ENCODE peak calls at places on chromosomes 7 and 10, in four cellular contexts. One of them, this sample, is unnamed.

GRCh38 chr10:129078322-129078721 is 388.7 kb upstream of the MGMT start:
- DNase-seq in right lobe of liver: no peak
- DNase-seq in endothelial cell of umbilical vein: no peak
- DNase-seq in breast epithelium: peak
- DNase-seq in this sample: no peak

GRCh38 chr7:69932034-69932628 is 333.9 kb downstream of the AUTS2 start:
- DNase-seq in right lobe of liver: no peak
- DNase-seq in endothelial cell of umbilical vein: no peak
- DNase-seq in breast epithelium: no peak
- DNase-seq in this sample: no peak

GRCh38 chr7:92417913-92418312 is 29.4 kb upstream of the GATAD1 start:
- DNase-seq in right lobe of liver: no peak
- DNase-seq in breast epithelium: no peak
- DNase-seq in endothelial cell of umbilical vein: no peak
- DNase-seq in this sample: no peak

GRCh38 chr7:64892116-64892515 is 11.0 kb upstream of the ZNF273 start:
- DNase-seq in breast epithelium: no peak
- DNase-seq in endothelial cell of umbilical vein: no peak
- DNase-seq in right lobe of liver: no peak
- DNase-seq in this sample: no peak

GRCh38 chr7:831596-832291 is 532 bp upstream of the SUN1 start:
- DNase-seq in endothelial cell of umbilical vein: peak
- DNase-seq in right lobe of liver: no peak
- DNase-seq in breast epithelium: no peak
- DNase-seq in this sample: peak

GRCh38 chr7:35424869-35425495 is 171.1 kb upstream of the TBX20 start:
- DNase-seq in right lobe of liver: peak
- DNase-seq in breast epithelium: no peak
- DNase-seq in endothelial cell of umbilical vein: peak
- DNase-seq in this sample: peak

GRCh38 chr10:130171196-130171595 is 35.0 kb downstream of the GLRX3 start:
- DNase-seq in breast epithelium: no peak
- DNase-seq in endothelial cell of umbilical vein: no peak
- DNase-seq in right lobe of liver: no peak
- DNase-seq in this sample: no peak

GRCh38 chr7:66183700-66184099 is 21.4 kb upstream of the TPST1 start:
- DNase-seq in endothelial cell of umbilical vein: no peak
- DNase-seq in right lobe of liver: no peak
- DNase-seq in breast epithelium: no peak
- DNase-seq in this sample: no peak

GRCh38 chr7:45186261-45186813 is 28.7 kb downstream of the RAMP3 start:
- DNase-seq in endothelial cell of umbilical vein: no peak
- DNase-seq in breast epithelium: no peak
- DNase-seq in right lobe of liver: no peak
- DNase-seq in this sample: no peak

GRCh38 chr7:27163776-27164380 is 1.5 kb downstream of the HOXA9 start:
- DNase-seq in right lobe of liver: no peak
- DNase-seq in breast epithelium: no peak
- DNase-seq in endothelial cell of umbilical vein: no peak
- DNase-seq in this sample: no peak

GRCh38 chr10:15123749-15124184 is 26.6 kb downstream of the RPP38 start:
- DNase-seq in endothelial cell of umbilical vein: peak
- DNase-seq in right lobe of liver: no peak
- DNase-seq in breast epithelium: no peak
- DNase-seq in this sample: no peak

GRCh38 chr10:90963331-90963730 is 42.4 kb upstream of the ANKRD1 start:
- DNase-seq in breast epithelium: no peak
- DNase-seq in endothelial cell of umbilical vein: no peak
- DNase-seq in right lobe of liver: no peak
- DNase-seq in this sample: no peak

GRCh38 chr10:86066696-86067095 is 299.9 kb downstream of the GRID1 start:
- DNase-seq in endothelial cell of umbilical vein: no peak
- DNase-seq in right lobe of liver: no peak
- DNase-seq in breast epithelium: no peak
- DNase-seq in this sample: no peak

GRCh38 chr7:82481499-82482097 is 38.0 kb upstream of the CACNA2D1 start:
- DNase-seq in breast epithelium: no peak
- DNase-seq in endothelial cell of umbilical vein: peak
- DNase-seq in right lobe of liver: no peak
- DNase-seq in this sample: no peak

GRCh38 chr10:85650791-85651506 is 715.6 kb downstream of the GRID1 start:
- DNase-seq in breast epithelium: no peak
- DNase-seq in right lobe of liver: no peak
- DNase-seq in endothelial cell of umbilical vein: no peak
- DNase-seq in this sample: no peak

GRCh38 chr7:97026705-97027426 is 2.2 kb upstream of the DLX5 start:
- DNase-seq in right lobe of liver: no peak
- DNase-seq in breast epithelium: no peak
- DNase-seq in endothelial cell of umbilical vein: no peak
- DNase-seq in this sample: no peak

GRCh38 chr7:115724400-115725056 is 306.0 kb downstream of the TFEC start:
- DNase-seq in endothelial cell of umbilical vein: peak
- DNase-seq in breast epithelium: no peak
- DNase-seq in right lobe of liver: no peak
- DNase-seq in this sample: no peak

GRCh38 chr10:58956926-58957325 is 219.5 kb upstream of the PHYHIPL start:
- DNase-seq in breast epithelium: no peak
- DNase-seq in right lobe of liver: no peak
- DNase-seq in endothelial cell of umbilical vein: no peak
- DNase-seq in this sample: no peak

GRCh38 chr10:28714401-28715053 is 37.2 kb downstream of the BAMBI start:
- DNase-seq in right lobe of liver: no peak
- DNase-seq in endothelial cell of umbilical vein: no peak
- DNase-seq in breast epithelium: no peak
- DNase-seq in this sample: no peak

GRCh38 chr7:22156205-22156604 is 200.7 kb downstream of the RAPGEF5 start:
- DNase-seq in breast epithelium: no peak
- DNase-seq in right lobe of liver: no peak
- DNase-seq in endothelial cell of umbilical vein: peak
- DNase-seq in this sample: no peak

GRCh38 chr7:92421676-92422435 is 25.4 kb upstream of the GATAD1 start:
- DNase-seq in right lobe of liver: no peak
- DNase-seq in breast epithelium: no peak
- DNase-seq in endothelial cell of umbilical vein: no peak
- DNase-seq in this sample: no peak

GRCh38 chr7:102973096-102973802 is 60.4 kb downstream of the LRRC17 start:
- DNase-seq in endothelial cell of umbilical vein: peak
- DNase-seq in breast epithelium: no peak
- DNase-seq in right lobe of liver: no peak
- DNase-seq in this sample: no peak

GRCh38 chr10:95447733-95448132 is 113.4 kb downstream of the SORBS1 start:
- DNase-seq in right lobe of liver: no peak
- DNase-seq in breast epithelium: no peak
- DNase-seq in endothelial cell of umbilical vein: peak
- DNase-seq in this sample: no peak

GRCh38 chr7:47461161-47461560 is 120.8 kb downstream of the TNS3 start:
- DNase-seq in endothelial cell of umbilical vein: no peak
- DNase-seq in breast epithelium: no peak
- DNase-seq in right lobe of liver: no peak
- DNase-seq in this sample: no peak

GRCh38 chr10:70656489-70656888 is 15.8 kb upstream of the ADAMTS14 start:
- DNase-seq in endothelial cell of umbilical vein: peak
- DNase-seq in breast epithelium: no peak
- DNase-seq in right lobe of liver: no peak
- DNase-seq in this sample: peak

GRCh38 chr10:48606530-48607355 is 1.9 kb upstream of the ARHGAP22 start:
- DNase-seq in right lobe of liver: no peak
- DNase-seq in endothelial cell of umbilical vein: peak
- DNase-seq in breast epithelium: no peak
- DNase-seq in this sample: no peak

GRCh38 chr7:65972976-65973375 is 9.0 kb downstream of the GUSB start:
- DNase-seq in breast epithelium: no peak
- DNase-seq in endothelial cell of umbilical vein: no peak
- DNase-seq in right lobe of liver: no peak
- DNase-seq in this sample: no peak

GRCh38 chr10:3959370-3960266 is 174.6 kb upstream of the KLF6 start:
- DNase-seq in breast epithelium: no peak
- DNase-seq in endothelial cell of umbilical vein: no peak
- DNase-seq in right lobe of liver: no peak
- DNase-seq in this sample: no peak

GRCh38 chr7:610531-611280 is 91.1 kb upstream of the PDGFA start:
- DNase-seq in breast epithelium: no peak
- DNase-seq in endothelial cell of umbilical vein: peak
- DNase-seq in right lobe of liver: no peak
- DNase-seq in this sample: no peak

GRCh38 chr10:1170867-1171180 is 114.6 kb downstream of the WDR37 start:
- DNase-seq in breast epithelium: no peak
- DNase-seq in endothelial cell of umbilical vein: no peak
- DNase-seq in right lobe of liver: peak
- DNase-seq in this sample: no peak

GRCh38 chr10:30587522-30588031 is 42.0 kb downstream of the LYZL2 start:
- DNase-seq in right lobe of liver: peak
- DNase-seq in breast epithelium: peak
- DNase-seq in endothelial cell of umbilical vein: no peak
- DNase-seq in this sample: peak

GRCh38 chr7:150388709-150389531 is 9.8 kb downstream of the ZNF775 start:
- DNase-seq in right lobe of liver: peak
- DNase-seq in breast epithelium: peak
- DNase-seq in endothelial cell of umbilical vein: no peak
- DNase-seq in this sample: no peak

GRCh38 chr10:58641708-58642107 is 129.0 kb downstream of the BICC1 start:
- DNase-seq in right lobe of liver: no peak
- DNase-seq in breast epithelium: no peak
- DNase-seq in endothelial cell of umbilical vein: no peak
- DNase-seq in this sample: no peak

GRCh38 chr10:43336641-43337318 is 34.7 kb upstream of the FXYD4 start:
- DNase-seq in right lobe of liver: no peak
- DNase-seq in breast epithelium: no peak
- DNase-seq in endothelial cell of umbilical vein: no peak
- DNase-seq in this sample: no peak

GRCh38 chr7:55172161-55172560 is 153.3 kb downstream of the EGFR start:
- DNase-seq in endothelial cell of umbilical vein: no peak
- DNase-seq in right lobe of liver: no peak
- DNase-seq in breast epithelium: no peak
- DNase-seq in this sample: no peak

GRCh38 chr10:59387951-59388431 is 25.6 kb upstream of the FAM13C start:
- DNase-seq in breast epithelium: no peak
- DNase-seq in right lobe of liver: no peak
- DNase-seq in endothelial cell of umbilical vein: no peak
- DNase-seq in this sample: no peak

GRCh38 chr10:98269435-98269912 is 1.5 kb upstream of the LOXL4 start:
- DNase-seq in breast epithelium: peak
- DNase-seq in right lobe of liver: peak
- DNase-seq in endothelial cell of umbilical vein: peak
- DNase-seq in this sample: no peak

GRCh38 chr7:55423277-55423711 is 58.2 kb downstream of the LANCL2 start:
- DNase-seq in endothelial cell of umbilical vein: peak
- DNase-seq in right lobe of liver: no peak
- DNase-seq in breast epithelium: no peak
- DNase-seq in this sample: no peak

GRCh38 chr10:100825946-100826660 is 80.7 kb downstream of the PAX2 start:
- DNase-seq in endothelial cell of umbilical vein: no peak
- DNase-seq in right lobe of liver: no peak
- DNase-seq in breast epithelium: no peak
- DNase-seq in this sample: no peak
- H3K4me3 ChIP-seq in endothelial cell of umbilical vein: no peak
- H3K4me3 ChIP-seq in right lobe of liver: peak
- H3K4me3 ChIP-seq in breast epithelium: peak
- H3K4me3 ChIP-seq in this sample: no peak

GRCh38 chr10:114403545-114404161 is 649 bp downstream of the AFAP1L2 start:
- DNase-seq in breast epithelium: no peak
- DNase-seq in endothelial cell of umbilical vein: no peak
- DNase-seq in right lobe of liver: no peak
- DNase-seq in this sample: no peak
- TF ChIP-seq CTCF in breast epithelium: peak
- TF ChIP-seq CTCF in endothelial cell of umbilical vein: no peak
- TF ChIP-seq CTCF in right lobe of liver: no peak
- TF ChIP-seq CTCF in this sample: no peak

DNA sequence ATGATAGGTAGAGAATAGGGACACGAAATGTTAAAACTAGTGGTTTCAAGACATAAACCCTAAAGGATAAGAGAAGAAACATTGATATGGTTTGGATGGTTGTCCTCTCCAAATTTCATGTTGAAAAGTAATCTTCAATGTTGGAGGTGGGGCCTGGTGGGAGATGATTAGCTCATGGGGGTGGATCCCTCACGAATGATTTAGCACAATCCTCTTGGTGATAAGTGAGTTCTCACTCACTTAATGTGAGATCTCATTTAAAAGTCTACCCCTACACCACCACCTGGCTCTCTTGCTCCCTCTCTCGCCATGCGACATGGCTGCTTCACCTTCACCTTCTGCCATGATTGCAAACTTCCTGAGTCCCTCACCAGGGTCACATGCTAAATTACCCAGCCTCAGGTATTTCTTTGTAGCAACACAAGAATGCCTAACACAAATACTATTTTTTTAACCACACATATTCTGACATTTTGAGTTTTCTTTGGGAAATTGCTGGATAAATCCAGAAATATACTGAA is 242.4 kb upstream of the PHF14 start:
- DNase-seq in endothelial cell of umbilical vein: no peak
- DNase-seq in right lobe of liver: no peak
- DNase-seq in breast epithelium: no peak
- DNase-seq in this sample: no peak
- H3K4me3 ChIP-seq in endothelial cell of umbilical vein: no peak
- H3K4me3 ChIP-seq in right lobe of liver: no peak
- H3K4me3 ChIP-seq in breast epithelium: no peak
- H3K4me3 ChIP-seq in this sample: no peak

GRCh38 chr10:13271552-13272163 is 28.2 kb downstream of the PHYH start:
- DNase-seq in breast epithelium: no peak
- DNase-seq in endothelial cell of umbilical vein: peak
- DNase-seq in right lobe of liver: peak
- DNase-seq in this sample: peak
- TF ChIP-seq CTCF in breast epithelium: no peak
- TF ChIP-seq CTCF in endothelial cell of umbilical vein: peak
- TF ChIP-seq CTCF in right lobe of liver: peak
- TF ChIP-seq CTCF in this sample: peak

DNA sequence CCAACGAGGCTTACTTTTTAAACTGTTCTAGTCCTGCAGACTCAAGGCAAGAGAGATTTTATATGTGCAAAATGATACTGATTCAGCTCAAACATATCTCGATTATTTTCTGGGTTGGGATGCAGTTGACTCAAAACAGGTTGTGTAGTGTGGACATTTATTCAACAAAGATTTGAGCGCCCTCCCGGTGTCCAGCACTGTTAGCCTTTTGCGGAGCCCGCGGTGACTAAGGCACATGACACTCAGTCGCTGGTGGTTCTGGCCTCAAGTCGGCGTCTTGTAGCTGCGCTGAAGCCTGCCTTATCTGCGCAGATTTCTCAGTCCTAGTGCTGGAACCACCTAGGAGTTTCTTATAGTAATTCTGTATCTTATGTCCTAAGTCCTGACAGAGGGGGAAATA is 938 bp upstream of the CADPS2 start:
- DNase-seq in right lobe of liver: peak
- DNase-seq in breast epithelium: peak
- DNase-seq in endothelial cell of umbilical vein: peak
- DNase-seq in this sample: no peak
- H3K4me3 ChIP-seq in right lobe of liver: peak
- H3K4me3 ChIP-seq in breast epithelium: peak
- H3K4me3 ChIP-seq in endothelial cell of umbilical vein: peak
- H3K4me3 ChIP-seq in this sample: peak

This sample was measured in GM12864.